ENCODE peak calls at places on chromosomes 3 and 15, in nine cellular contexts. X is NCI-H69; A is H4; S is heart left ventricle; Z is HTR-8/SVneo; C is T-helper 2 cell; H is mucosa of gallbladder; B is Ammon's horn; Q is activated T-helper 1 cell treated with anti-CD3 and anti-CD28 coated beads, Interleukin-2, amount 50 U/mL, for 16 hours. E is an unnamed sample.

GRCh38 chr15:90006217-90007088 is 5.3 kb downstream of the ZNF710 start:
- DNase-seq in X (peak), A (no peak), S (no peak), Z (no peak), C (peak), H (no peak), B (no peak), Q (no peak), E (no peak)

GRCh38 chr3:47452460-47453215 is 23.1 kb downstream of the SCAP start:
- DNase-seq in X (no peak), A (no peak), S (no peak), Z (no peak), C (no peak), H (no peak), B (no peak), Q (no peak), E (no peak)

GRCh38 chr15:63446260-63446659 is 58.1 kb upstream of the USP3 start:
- DNase-seq in X (no peak), A (no peak), S (no peak), Z (no peak), C (peak), H (no peak), B (no peak), Q (no peak), E (no peak)

GRCh38 chr3:185658504-185658912 is 72.4 kb downstream of the SENP2 start:
- DNase-seq in X (no peak), A (peak), S (no peak), Z (peak), C (no peak), H (peak), B (no peak), Q (no peak), E (peak)

GRCh38 chr3:179954226-179954870 is 82.4 kb downstream of the PEX5L start:
- DNase-seq in X (no peak), A (peak), S (no peak), Z (no peak), C (peak), H (no peak), B (no peak), Q (no peak), E (no peak)

GRCh38 chr3:66468016-66468735 is 32.6 kb downstream of the LRIG1 start:
- DNase-seq in X (no peak), A (no peak), S (no peak), Z (no peak), C (peak), H (no peak), B (no peak), Q (no peak), E (peak)

GRCh38 chr15:88331291-88331690 is 74.8 kb upstream of the NTRK3 start:
- DNase-seq in X (peak), A (peak), S (no peak), Z (peak), C (peak), H (no peak), B (peak), Q (no peak), E (peak)

GRCh38 chr15:32717290-32718081 is at the start of gene GREM1:
- DNase-seq in X (peak), A (no peak), S (no peak), Z (peak), C (peak), H (no peak), B (peak), Q (no peak), E (no peak)

GRCh38 chr15:91311986-91312385 is 211.9 kb downstream of the SV2B start:
- DNase-seq in X (peak), A (no peak), S (no peak), Z (no peak), C (peak), H (no peak), B (no peak), Q (no peak), E (no peak)

GRCh38 chr3:126180477-126181397 is at the start of gene ALDH1L1:
- DNase-seq in X (peak), A (no peak), S (peak), Z (peak), C (no peak), H (peak), B (peak), Q (no peak), E (peak)